ENCODE peak calls at places on chromosomes 4 and X, in four cellular contexts. X, M, O and Y are unnamed samples.

GRCh38 chrX:119573840-119574393 is 446 bp upstream of the UBE2A start:
- DNase-seq in X (peak), M (peak), O (peak), Y (peak)

GRCh38 chr4:147741190-147741788 is 9.4 kb downstream of the ARHGAP10 start:
- DNase-seq in X (no peak), M (no peak), O (peak), Y (peak)

GRCh38 chrX:134369576-134369975 is 90.4 kb upstream of the HPRT1 start:
- DNase-seq in X (no peak), M (no peak), O (no peak), Y (no peak)

GRCh38 chr4:19883841-19884240 is 367.9 kb upstream of the SLIT2 start:
- DNase-seq in X (no peak), M (no peak), O (peak), Y (peak)

GRCh38 chrX:71439420-71439819 is 73.3 kb downstream of the TAF1 start:
- DNase-seq in X (no peak), M (no peak), O (no peak), Y (no peak)

GRCh38 chr4:103086565-103086964 is 10.0 kb upstream of the SLC9B2 start:
- DNase-seq in X (no peak), M (no peak), O (no peak), Y (no peak)

GRCh38 chrX:10507181-10507580 is 113.2 kb downstream of the MID1 start:
- DNase-seq in X (no peak), M (no peak), O (no peak), Y (peak)

GRCh38 chr4:38170380-38170779 is 210.2 kb downstream of the PTTG2 start:
- DNase-seq in X (no peak), M (no peak), O (no peak), Y (no peak)

GRCh38 chrX:41600266-41600665 is 88.5 kb upstream of the GPR34 start:
- DNase-seq in X (no peak), M (no peak), O (peak), Y (peak)

GRCh38 chr4:181517521-181517920 is 725.7 kb upstream of the TENM3 start:
- DNase-seq in X (no peak), M (no peak), O (no peak), Y (no peak)

GRCh38 chrX:49058794-49059193 is at the start of gene CCDC120:
- DNase-seq in X (no peak), M (peak), O (no peak), Y (no peak)

GRCh38 chrX:39922497-39922896 is 175.3 kb downstream of the BCOR start:
- DNase-seq in X (no peak), M (no peak), O (no peak), Y (no peak)

GRCh38 chrX:132463411-132463810 is 25.4 kb downstream of the MBNL3 start:
- DNase-seq in X (no peak), M (no peak), O (no peak), Y (peak)

GRCh38 chrX:66489339-66489738 is 149.5 kb downstream of the EDA2R start:
- DNase-seq in X (no peak), M (no peak), O (no peak), Y (no peak)

GRCh38 chr4:180596888-180597483 is 1646.2 kb upstream of the TENM3 start:
- DNase-seq in X (no peak), M (no peak), O (no peak), Y (no peak)

GRCh38 chrX:130251671-130252070 is 17.0 kb downstream of the ZNF280C start:
- DNase-seq in X (no peak), M (no peak), O (no peak), Y (no peak)

GRCh38 chrX:626745-627509 is 3.7 kb upstream of the SHOX start:
- DNase-seq in X (peak), M (no peak), O (no peak), Y (no peak)

GRCh38 chr4:11976726-11977263 is 548.1 kb upstream of the HS3ST1 start:
- DNase-seq in X (no peak), M (no peak), O (no peak), Y (no peak)

GRCh38 chr4:76622126-76622525 is 187.1 kb downstream of the SHROOM3 start:
- DNase-seq in X (no peak), M (peak), O (peak), Y (peak)

GRCh38 chrX:140492360-140492994 is 12.4 kb downstream of the SOX3 start:
- DNase-seq in X (no peak), M (no peak), O (peak), Y (no peak)

GRCh38 chrX:19593684-19594083 is 78.4 kb upstream of the MAP3K15 start:
- DNase-seq in X (no peak), M (no peak), O (peak), Y (peak)

GRCh38 chrX:1163231-1163630 is 49.2 kb downstream of the CRLF2 start:
- DNase-seq in X (no peak), M (no peak), O (no peak), Y (no peak)

GRCh38 chr4:81776794-81777193 is 305.1 kb upstream of the RASGEF1B start:
- DNase-seq in X (no peak), M (no peak), O (no peak), Y (no peak)

GRCh38 chr4:6681191-6681590 is 12.5 kb upstream of the S100P start:
- DNase-seq in X (no peak), M (no peak), O (no peak), Y (no peak)

GRCh38 chr4:82780398-82781231 is 18.0 kb downstream of the SCD5 start:
- DNase-seq in X (peak), M (peak), O (peak), Y (peak)

GRCh38 chr4:152738812-152739211 is 40.7 kb downstream of the TIGD4 start:
- DNase-seq in X (no peak), M (no peak), O (no peak), Y (peak)

DNA sequence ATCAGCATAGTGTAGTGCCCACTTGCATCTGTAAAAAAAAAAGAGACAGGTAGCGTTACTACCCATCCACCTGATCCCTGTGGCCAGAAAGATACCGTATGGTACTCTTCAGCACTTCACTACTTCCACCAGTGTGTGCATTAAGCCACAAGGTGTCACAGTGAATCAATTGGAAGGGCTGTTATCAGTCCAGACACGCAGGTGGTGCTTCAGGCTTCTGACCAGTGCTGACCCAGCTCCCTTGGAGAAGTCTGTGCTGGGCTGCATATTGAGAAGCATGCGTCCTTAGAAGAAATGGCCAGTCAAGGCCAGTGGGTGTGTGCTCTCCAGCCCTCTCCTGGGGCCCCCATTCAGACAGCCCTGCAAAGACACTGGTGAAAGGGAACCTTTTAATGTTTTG is 10.6 kb downstream of the LDB2 start:
- DNase-seq in X (no peak), M (no peak), O (no peak), Y (no peak)
- H3K4me3 ChIP-seq in X (no peak), M (no peak), O (no peak), Y (no peak)

GRCh38 chr4:137283737-137284136 is 248.6 kb downstream of the PCDH18 start:
- DNase-seq in X (no peak), M (no peak), O (peak), Y (peak)
- TF ChIP-seq CTCF in X (no peak), M (no peak), O (peak), Y (peak)

DNA sequence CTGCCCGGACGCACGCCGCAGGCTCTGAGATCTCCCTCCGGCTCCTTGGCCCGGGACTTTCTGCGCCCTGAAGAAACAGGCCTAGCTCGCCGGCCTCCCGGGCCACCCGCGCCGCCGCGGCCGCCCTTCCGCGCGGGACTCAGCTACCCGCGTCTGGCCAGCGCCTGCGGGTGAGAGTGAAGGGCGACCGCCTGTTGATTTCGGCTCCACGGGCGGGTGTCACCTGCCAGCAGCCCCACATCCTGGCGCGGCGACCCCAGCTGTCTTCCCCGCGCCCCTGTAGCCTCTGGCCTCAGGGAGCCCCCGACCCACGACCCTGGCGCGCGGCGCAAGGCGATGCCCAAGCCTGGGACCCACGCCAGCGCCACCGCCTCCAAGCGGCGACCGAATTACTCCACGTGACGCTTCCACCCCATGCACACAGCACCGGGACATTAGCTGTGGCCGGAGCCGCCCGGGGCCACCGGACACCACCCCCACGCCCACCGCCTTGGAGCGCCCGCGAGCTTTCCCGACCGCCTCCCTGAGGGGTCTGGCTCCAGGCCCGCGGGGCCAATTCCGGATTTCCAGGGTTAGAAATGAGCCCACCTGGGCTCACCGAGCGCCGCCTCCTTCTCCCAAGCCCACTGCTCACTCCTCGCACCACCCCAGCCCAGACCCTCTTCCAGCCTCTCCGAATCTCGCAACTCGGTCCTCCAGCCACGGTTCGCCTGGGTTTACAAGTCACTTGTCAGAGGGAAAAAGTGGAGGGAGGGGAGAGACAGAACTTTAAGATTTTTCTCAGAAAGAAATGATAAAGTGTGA is 10.2 kb downstream of the ARX start:
- DNase-seq in X (no peak), M (no peak), O (no peak), Y (no peak)
- H3K4me3 ChIP-seq in X (peak), M (no peak), O (peak), Y (peak)

DNA sequence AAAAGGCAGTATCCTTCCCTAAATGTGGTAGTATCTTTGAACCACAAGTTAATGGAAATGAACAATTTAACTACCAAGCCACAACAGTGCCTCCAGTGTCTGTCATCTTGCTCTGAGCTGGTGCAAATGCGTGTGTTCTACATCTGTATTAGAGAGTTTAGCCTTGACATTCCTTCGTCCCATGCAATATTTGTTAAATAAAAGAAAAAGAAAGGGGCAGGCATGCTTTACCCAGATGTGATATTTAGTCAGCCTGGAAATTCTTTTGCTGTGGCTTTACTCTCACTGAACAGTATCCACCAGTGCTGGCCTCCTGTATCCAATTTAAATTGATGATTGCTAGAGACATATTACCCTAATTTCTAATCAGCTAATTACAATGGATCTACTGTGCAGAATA is 310.5 kb downstream of the CFAP299 start:
- DNase-seq in X (no peak), M (no peak), O (no peak), Y (no peak)
- TF ChIP-seq CTCF in X (no peak), M (no peak), O (no peak), Y (no peak)